ENCODE peak calls at places on chromosomes 11 and 22, in nine cellular contexts. C is stimulated activated naive CD8-positive, alpha-beta T cell treated with anti-CD3 and anti-CD28 coated beads, Interleukin-15, Interleukin-2, amounts not matched to agents 100 U/mL and 50 U/mL, for 24 hours; E is memory B cell; S is coronary artery; R is Peyer's patch; N is AG04449; M is SW 1271; X is stimulated activated CD8-positive, alpha-beta memory T cell treated with anti-CD3 and anti-CD28 coated beads, Interleukin-4, amount 100 ng/mL, for 24 hours; V is GM20000. F is an unnamed sample.

GRCh38 chr22:37802310-37803194 is 5.2 kb upstream of the GCAT start:
- DNase-seq in S (no peak), X (no peak), M (peak), N (no peak), R (no peak), C (peak), E (no peak), V (peak), F (no peak)

GRCh38 chr11:64385953-64386704 is 27.2 kb downstream of the RPS6KA4 start:
- DNase-seq in S (no peak), R (no peak), M (no peak), E (no peak), N (no peak), C (no peak), V (no peak), X (no peak), F (no peak)

GRCh38 chr11:91248199-91248807 is 976.3 kb upstream of the FAT3 start:
- DNase-seq in X (no peak), M (peak), S (no peak), R (no peak), V (no peak), N (no peak), C (peak), E (no peak), F (no peak)

GRCh38 chr11:103585401-103585800 is 451.0 kb upstream of the DDI1 start:
- DNase-seq in M (no peak), N (no peak), V (no peak), R (no peak), C (no peak), S (no peak), X (no peak), E (no peak), F (no peak)

GRCh38 chr22:37904572-37905533 is 1.2 kb upstream of the MICALL1 start:
- DNase-seq in V (no peak), R (no peak), S (no peak), X (no peak), N (peak), M (peak), E (no peak), C (peak), F (peak)

GRCh38 chr22:44259366-44260215 is 53.2 kb downstream of the SHISAL1 start:
- DNase-seq in S (peak), E (no peak), V (no peak), R (no peak), M (no peak), C (no peak), X (no peak), N (no peak), F (no peak)

GRCh38 chr11:77779935-77780334 is 40.6 kb downstream of the RSF1 start:
- DNase-seq in N (no peak), C (no peak), V (no peak), E (no peak), R (no peak), X (no peak), M (peak), S (no peak), F (no peak)

GRCh38 chr22:44658371-44658953 is 43.5 kb upstream of the PRR5 start:
- DNase-seq in R (no peak), C (no peak), E (no peak), X (no peak), N (peak), V (no peak), M (no peak), S (no peak), F (peak)

GRCh38 chr11:15493921-15494630 is 379.4 kb downstream of the INSC start:
- DNase-seq in R (no peak), N (no peak), E (no peak), S (no peak), V (no peak), M (no peak), X (no peak), C (no peak), F (no peak)

GRCh38 chr22:49373801-49374226 is 453.9 kb downstream of the BRD1 start:
- DNase-seq in M (no peak), E (no peak), V (no peak), X (no peak), R (peak), C (no peak), N (no peak), S (peak), F (no peak)